ENCODE peak calls at places on chromosomes 12 and 14, in eight cellular contexts. Z is neural progenitor cell, D is HFF-Myc, R is stomach, V is adipocyte, T is MM.1S, K is kidney, L is epithelial cell of esophagus. P is an unnamed sample.

GRCh38 chr12:93347054-93347786 is 30.5 kb upstream of the NUDT4 start:
- DNase-seq in Z (no peak), D (no peak), R (no peak), V (no peak), T (no peak), K (no peak), L (no peak), P (no peak)

GRCh38 chr12:40474630-40475029 is 217.6 kb upstream of the CNTN1 start:
- DNase-seq in Z (no peak), D (no peak), R (no peak), V (no peak), T (no peak), K (no peak), L (peak), P (no peak)

GRCh38 chr14:21300892-21301291 is 21.0 kb downstream of the RPGRIP1 start:
- DNase-seq in Z (peak), D (no peak), R (peak), V (peak), T (no peak), K (no peak), L (peak), P (no peak)

GRCh38 chr14:54225457-54225856 is 171.3 kb upstream of the CDKN3 start:
- DNase-seq in Z (no peak), D (no peak), R (peak), V (no peak), T (no peak), K (no peak), L (no peak), P (no peak)

GRCh38 chr14:36771256-36771655 is 109.6 kb downstream of the PAX9 start:
- DNase-seq in Z (no peak), D (no peak), R (no peak), V (no peak), T (no peak), K (no peak), L (peak), P (no peak)

GRCh38 chr12:16670456-16671050 is 64.6 kb upstream of the LMO3 start:
- DNase-seq in Z (no peak), D (no peak), R (no peak), V (no peak), T (no peak), K (no peak), L (peak), P (peak)

GRCh38 chr14:20606190-20606901 is 15.2 kb upstream of the RNASE12 start:
- DNase-seq in Z (peak), D (no peak), R (peak), V (peak), T (no peak), K (no peak), L (peak), P (no peak)

GRCh38 chr14:105537580-105538474 is 11.4 kb downstream of the TMEM121 start:
- DNase-seq in Z (peak), D (no peak), R (peak), V (peak), T (peak), K (peak), L (no peak), P (no peak)

GRCh38 chr12:80632835-80633234 is 74.6 kb upstream of the MYF6 start:
- DNase-seq in Z (peak), D (no peak), R (no peak), V (peak), T (no peak), K (no peak), L (peak), P (no peak)

GRCh38 chr12:106064622-106065021 is 74.1 kb downstream of the NUAK1 start:
- DNase-seq in Z (no peak), D (no peak), R (no peak), V (no peak), T (no peak), K (no peak), L (no peak), P (no peak)

GRCh38 chr12:53292441-53292840 is 2.9 kb upstream of the PFDN5 start:
- DNase-seq in Z (no peak), D (no peak), R (no peak), V (no peak), T (no peak), K (no peak), L (no peak), P (no peak)

GRCh38 chr14:103528158-103528511 is 861 bp upstream of the TRMT61A start:
- DNase-seq in Z (no peak), D (no peak), R (peak), V (peak), T (no peak), K (peak), L (no peak), P (no peak)

GRCh38 chr12:78421011-78421410 is 443.6 kb upstream of the SYT1 start:
- DNase-seq in Z (no peak), D (no peak), R (no peak), V (no peak), T (no peak), K (no peak), L (no peak), P (no peak)

GRCh38 chr12:48813464-48814312 is 4.6 kb upstream of the CACNB3 start:
- DNase-seq in Z (peak), D (no peak), R (no peak), V (peak), T (no peak), K (no peak), L (no peak), P (no peak)

GRCh38 chr12:139585-139984 is 73.0 kb downstream of the IQSEC3 start:
- DNase-seq in Z (peak), D (no peak), R (no peak), V (peak), T (no peak), K (no peak), L (no peak), P (no peak)

GRCh38 chr14:103260629-103261124 is 73.4 kb upstream of the EIF5 start:
- DNase-seq in Z (no peak), D (no peak), R (peak), V (peak), T (no peak), K (peak), L (peak), P (no peak)

GRCh38 chr12:10497602-10498001 is 8.1 kb upstream of the EIF2S3B start:
- DNase-seq in Z (no peak), D (no peak), R (no peak), V (no peak), T (no peak), K (no peak), L (no peak), P (no peak)

GRCh38 chr12:118164798-118165486 is 29.0 kb downstream of the PEBP1 start:
- DNase-seq in Z (peak), D (no peak), R (no peak), V (peak), T (peak), K (no peak), L (peak), P (no peak)

GRCh38 chr14:35855886-35856481 is 29.8 kb downstream of the BRMS1L start:
- DNase-seq in Z (no peak), D (no peak), R (no peak), V (no peak), T (peak), K (no peak), L (no peak), P (no peak)

GRCh38 chr12:13288937-13289643 is 92.6 kb downstream of the EMP1 start:
- DNase-seq in Z (no peak), D (no peak), R (no peak), V (peak), T (no peak), K (no peak), L (no peak), P (no peak)

GRCh38 chr14:96092936-96093335 is 53.8 kb downstream of the C14orf132 start:
- DNase-seq in Z (no peak), D (no peak), R (no peak), V (no peak), T (no peak), K (no peak), L (no peak), P (no peak)

GRCh38 chr14:55438066-55438683 is 2.2 kb downstream of the TBPL2 start:
- DNase-seq in Z (peak), D (no peak), R (no peak), V (peak), T (no peak), K (no peak), L (peak), P (peak)

GRCh38 chr14:24535737-24536136 is 27.7 kb upstream of the CMA1 start:
- DNase-seq in Z (no peak), D (no peak), R (no peak), V (no peak), T (no peak), K (no peak), L (peak), P (no peak)

GRCh38 chr12:84877340-84877739 is 35.3 kb downstream of the SLC6A15 start:
- DNase-seq in Z (no peak), D (no peak), R (no peak), V (no peak), T (no peak), K (no peak), L (no peak), P (no peak)

GRCh38 chr14:72604133-72604532 is 289.8 kb downstream of the DPF3 start:
- DNase-seq in Z (no peak), D (no peak), R (no peak), V (no peak), T (no peak), K (no peak), L (no peak), P (no peak)

GRCh38 chr12:14213542-14213941 is 151.9 kb upstream of the ATF7IP start:
- DNase-seq in Z (peak), D (no peak), R (no peak), V (no peak), T (no peak), K (no peak), L (no peak), P (no peak)

GRCh38 chr12:59808317-59808910 is 212.6 kb downstream of the SLC16A7 start:
- DNase-seq in Z (peak), D (no peak), R (no peak), V (peak), T (peak), K (no peak), L (peak), P (no peak)

DNA sequence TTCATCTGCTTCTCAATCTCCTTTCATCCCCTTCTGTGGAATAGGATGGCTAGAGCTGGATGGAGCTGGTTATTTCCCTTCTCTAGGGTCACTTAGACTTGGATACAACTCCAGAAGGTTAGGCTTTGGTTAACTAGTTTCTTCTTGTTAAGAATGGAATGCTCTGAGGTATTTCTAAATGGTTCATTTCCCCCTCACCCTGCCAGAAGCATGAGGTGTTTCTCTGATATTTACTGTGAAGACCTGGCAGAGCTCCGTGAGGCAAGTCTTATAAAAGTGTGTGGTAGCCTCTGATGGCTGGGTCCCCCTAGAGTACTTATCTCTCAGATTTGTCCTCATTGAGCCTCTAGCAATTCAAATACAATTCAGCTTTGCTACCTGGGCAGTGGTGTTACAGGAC is 207.9 kb downstream of the SLC16A7 start:
- DNase-seq in Z (no peak), D (no peak), R (no peak), V (no peak), T (no peak), K (no peak), L (peak), P (no peak)
- H3K4me3 ChIP-seq in Z (no peak), D (no peak), R (no peak), V (peak), T (no peak), K (peak), L (no peak), P (no peak)

DNA sequence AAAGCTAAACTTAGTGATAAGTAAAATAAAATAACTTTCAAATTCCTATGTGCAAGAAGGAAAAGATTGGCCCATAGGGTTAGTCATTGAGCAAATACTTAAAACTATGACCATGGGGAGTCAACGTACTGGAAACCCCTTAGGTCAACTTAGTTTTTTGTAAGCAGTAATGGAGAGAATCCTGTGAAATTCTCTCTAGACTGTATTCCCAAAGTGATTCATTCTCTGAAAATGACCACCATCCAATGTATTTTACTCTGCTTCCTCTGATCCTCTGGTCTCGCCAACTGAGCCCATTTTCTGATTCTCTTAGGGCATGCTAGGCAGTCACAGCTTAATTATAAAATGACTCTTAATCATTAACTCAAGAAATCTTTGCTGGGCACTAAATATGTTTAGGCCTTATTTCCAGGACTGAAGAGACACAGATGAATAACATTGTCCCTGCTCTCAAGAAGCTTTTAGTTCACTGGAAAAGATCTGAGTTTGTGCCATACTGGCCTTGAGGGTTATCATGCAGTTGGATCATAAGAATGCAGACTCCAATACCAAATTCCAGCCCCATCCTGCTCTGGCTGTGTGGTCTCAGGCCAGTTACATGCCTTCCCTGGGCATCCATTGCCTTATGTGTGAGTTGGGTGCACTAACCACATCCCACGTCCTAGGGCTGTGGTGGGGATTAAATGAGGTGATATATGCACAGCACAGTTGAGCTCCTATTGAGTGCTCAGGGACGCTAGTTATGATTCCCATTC is 732.4 kb downstream of the AACS start:
- DNase-seq in Z (no peak), D (no peak), R (no peak), V (peak), T (no peak), K (no peak), L (no peak), P (no peak)
- H3K4me3 ChIP-seq in Z (no peak), D (no peak), R (no peak), V (no peak), T (no peak), K (no peak), L (no peak), P (no peak)

GRCh38 chr12:6853626-6854025 is 1.7 kb downstream of the USP5 start:
- DNase-seq in Z (no peak), D (no peak), R (no peak), V (no peak), T (no peak), K (no peak), L (no peak), P (no peak)
- H3K4me3 ChIP-seq in Z (peak), D (peak), R (no peak), V (peak), T (peak), K (no peak), L (peak), P (no peak)

GRCh38 chr12:87802721-87803011 is 226.5 kb downstream of the C12orf50 start:
- DNase-seq in Z (no peak), D (no peak), R (no peak), V (no peak), T (no peak), K (no peak), L (no peak), P (no peak)
- H3K4me3 ChIP-seq in Z (no peak), D (no peak), R (no peak), V (no peak), T (no peak), K (no peak), L (no peak), P (no peak)

P was measured in skeletal muscle cell.